ENCODE peak calls at places on chromosomes 2 and 18, in six cellular contexts. D is hepatic stellate cell, E is Kasumi-1, M is ascending aorta, O is pancreas, I is dorsolateral prefrontal cortex. R is an unnamed sample.

GRCh38 chr2:20643060-20643459 is 7.8 kb downstream of the HS1BP3 start:
- DNase-seq in D (no peak), E (no peak), M (no peak), O (no peak), I (no peak), R (peak; percentile 39)

GRCh38 chr2:3654464-3655225 is 3.4 kb upstream of the ALLC start:
- DNase-seq in D (no peak), E (no peak), M (no peak), O (no peak), I (no peak), R (no peak)

GRCh38 chr2:160425394-160425793 is 68.2 kb downstream of the RBMS1 start:
- DNase-seq in D (no peak), E (no peak), M (no peak), O (no peak), I (no peak), R (no peak)

GRCh38 chr2:173854840-173855239 is 110.3 kb downstream of the SP3 start:
- DNase-seq in D (peak; percentile 43), E (no peak), M (no peak), O (no peak), I (no peak), R (no peak)

GRCh38 chr2:219495531-219496122 is 3.1 kb upstream of the GMPPA start:
- DNase-seq in D (peak; percentile 96), E (peak; percentile 32), M (no peak), O (peak; percentile 41), I (no peak), R (no peak)

GRCh38 chr2:102144128-102144527 is 1.6 kb downstream of the IL1R1 start:
- DNase-seq in D (no peak), E (no peak), M (no peak), O (no peak), I (no peak), R (no peak)

GRCh38 chr2:65353927-65354326 is 78.5 kb downstream of the SPRED2 start:
- DNase-seq in D (no peak), E (peak; percentile 35), M (no peak), O (no peak), I (no peak), R (no peak)

GRCh38 chr2:68317971-68318685 is 1.6 kb downstream of the CNRIP1 start:
- DNase-seq in D (peak; percentile 33), E (no peak), M (no peak), O (no peak), I (no peak), R (no peak)

GRCh38 chr2:46431481-46432235 is 47.7 kb upstream of the TMEM247 start:
- DNase-seq in D (no peak), E (no peak), M (no peak), O (no peak), I (no peak), R (no peak)

GRCh38 chr2:182186132-182186735 is 200.6 kb downstream of the PPP1R1C start:
- DNase-seq in D (peak; percentile 2), E (peak; percentile 80), M (no peak), O (no peak), I (no peak), R (no peak)

GRCh38 chr2:96771792-96772618 is 11.3 kb downstream of the CNNM4 start:
- DNase-seq in D (no peak), E (no peak), M (no peak), O (peak; percentile 41), I (no peak), R (no peak)

GRCh38 chr2:160394153-160394552 is 99.5 kb downstream of the RBMS1 start:
- DNase-seq in D (no peak), E (peak; percentile 66), M (no peak), O (no peak), I (no peak), R (no peak)

GRCh38 chr2:102200539-102200938 is 13.7 kb downstream of the IL1RL2 start:
- DNase-seq in D (no peak), E (no peak), M (no peak), O (no peak), I (no peak), R (no peak)

GRCh38 chr2:129936334-129936934 is 43.0 kb upstream of the RAB6C start:
- DNase-seq in D (no peak), E (no peak), M (no peak), O (no peak), I (no peak), R (no peak)

GRCh38 chr2:165237056-165237455 is 2.2 kb upstream of the SCN2A start:
- DNase-seq in D (no peak), E (no peak), M (no peak), O (no peak), I (no peak), R (no peak)

GRCh38 chr2:173210270-173211196 is 134.9 kb downstream of the MAP3K20 start:
- DNase-seq in D (peak; percentile 84), E (peak; percentile 82), M (no peak), O (peak; percentile 61), I (no peak), R (no peak)

GRCh38 chr18:51273435-51273834 is 76.0 kb upstream of the MEX3C start:
- DNase-seq in D (no peak), E (no peak), M (no peak), O (no peak), I (no peak), R (no peak)

GRCh38 chr2:74741076-74741460 is 87.0 kb downstream of the SEMA4F start:
- DNase-seq in D (no peak), E (no peak), M (no peak), O (no peak), I (no peak), R (no peak)

GRCh38 chr2:15048000-15048399 is 415.5 kb downstream of the LRATD1 start:
- DNase-seq in D (no peak), E (no peak), M (no peak), O (no peak), I (no peak), R (no peak)

GRCh38 chr2:168851674-168852320 is 38.4 kb downstream of the SPC25 start:
- DNase-seq in D (peak; percentile 13), E (peak; percentile 58), M (no peak), O (no peak), I (peak; percentile 49), R (no peak)

GRCh38 chr18:36660311-36660710 is 168.5 kb downstream of the TPGS2 start:
- DNase-seq in D (no peak), E (no peak), M (no peak), O (no peak), I (no peak), R (no peak)

GRCh38 chr18:2325308-2325849 is 245.9 kb downstream of the METTL4 start:
- DNase-seq in D (no peak), E (no peak), M (no peak), O (no peak), I (no peak), R (no peak)

GRCh38 chr2:153386481-153386891 is 92.1 kb downstream of the RPRM start:
- DNase-seq in D (no peak), E (no peak), M (no peak), O (no peak), I (no peak), R (no peak)

GRCh38 chr18:76957384-76958355 is 135.3 kb downstream of the ZNF236 start:
- DNase-seq in D (no peak), E (no peak), M (no peak), O (no peak), I (no peak), R (no peak)

GRCh38 chr18:10247402-10248117 is 206.9 kb upstream of the APCDD1 start:
- DNase-seq in D (no peak), E (no peak), M (no peak), O (no peak), I (no peak), R (no peak)

GRCh38 chr2:9847140-9847539 is 3.9 kb downstream of the TAF1B start:
- DNase-seq in D (no peak), E (no peak), M (no peak), O (no peak), I (no peak), R (no peak)

GRCh38 chr2:23940976-23941605 is 828 bp downstream of the UBXN2A start:
- DNase-seq in D (no peak), E (peak; percentile 45), M (no peak), O (no peak), I (no peak), R (no peak)